ENCODE peak calls at places on chromosomes 3 and 15, in four cellular contexts. W is GM13976, M is epithelial cell of prostate, N is stomach. Q is an unnamed sample.

GRCh38 chr15:84822774-84823579 is 5.8 kb downstream of the ALPK3 start:
- DNase-seq in W (no peak), M (no peak), N (no peak), Q (no peak)

GRCh38 chr15:70504305-70504951 is 258.9 kb downstream of the UACA start:
- DNase-seq in W (peak), M (no peak), N (peak), Q (no peak)

GRCh38 chr15:61057376-61057775 is 171.7 kb downstream of the RORA start:
- DNase-seq in W (peak), M (no peak), N (no peak), Q (no peak)

GRCh38 chr15:42035362-42035761 is 14.5 kb upstream of the PLA2G4E start:
- DNase-seq in W (peak), M (no peak), N (no peak), Q (no peak)

GRCh38 chr3:126704494-126705214 is 614 bp downstream of the CHCHD6 start:
- DNase-seq in W (no peak), M (no peak), N (no peak), Q (no peak)

GRCh38 chr3:117814975-117815374 is 1105.4 kb downstream of the TUSC7 start:
- DNase-seq in W (no peak), M (no peak), N (no peak), Q (no peak)

GRCh38 chr3:56042326-56042951 is 425.8 kb downstream of the ERC2 start:
- DNase-seq in W (no peak), M (no peak), N (no peak), Q (no peak)

GRCh38 chr3:126274735-126275734 is 82.2 kb downstream of the KLF15 start:
- DNase-seq in W (no peak), M (no peak), N (no peak), Q (no peak)

GRCh38 chr15:59532770-59533379 is 78.7 kb upstream of the GCNT3 start:
- DNase-seq in W (no peak), M (no peak), N (peak), Q (peak)

GRCh38 chr3:77041756-77042155 is 1.9 kb downstream of the ROBO2 start:
- DNase-seq in W (no peak), M (no peak), N (no peak), Q (no peak)

GRCh38 chr3:5188419-5189405 is 1.2 kb downstream of the EDEM1 start:
- DNase-seq in W (peak), M (no peak), N (peak), Q (peak)

GRCh38 chr15:68402432-68403160 is 29.4 kb downstream of the ITGA11 start:
- DNase-seq in W (no peak), M (no peak), N (peak), Q (no peak)

GRCh38 chr3:78165876-78166275 is 1126.0 kb downstream of the ROBO2 start:
- DNase-seq in W (no peak), M (no peak), N (no peak), Q (no peak)

GRCh38 chr3:65044401-65044800 is 356.6 kb upstream of the ADAMTS9 start:
- DNase-seq in W (no peak), M (no peak), N (no peak), Q (no peak)

Q was measured in activated naive CD8-positive, alpha-beta T cell treated with anti-CD3 and anti-CD28 coated beads for 36 hours.